ENCODE peak calls at places on chromosome 12, in six cellular contexts. Y is SK-N-SH, M is HepG2, E is K562, H is H1, D is GM12878. W is an unnamed sample.

GRCh38 chr12:45986646-45987338 is 3.6 kb downstream of the SCAF11 start:
- DNase-seq in D (no peak), H (no peak), Y (no peak), E (no peak), M (no peak), W (no peak)

GRCh38 chr12:754871-755562 is 2.6 kb downstream of the WNK1 start:
- DNase-seq in H (no peak), E (peak), M (peak), Y (peak), D (no peak), W (no peak)

GRCh38 chr12:60071759-60072191 is 475.9 kb downstream of the SLC16A7 start:
- DNase-seq in H (no peak), E (no peak), D (no peak), Y (no peak), M (no peak), W (no peak)

GRCh38 chr12:104582739-104583138 is 126.0 kb downstream of the CHST11 start:
- DNase-seq in E (no peak), M (no peak), Y (no peak), D (peak), H (no peak), W (no peak)

GRCh38 chr12:114952573-114953196 is 268.7 kb upstream of the TBX3 start:
- DNase-seq in Y (no peak), H (no peak), M (no peak), E (no peak), D (no peak), W (no peak)

GRCh38 chr12:98618952-98619351 is 25.5 kb downstream of the SLC25A3 start:
- DNase-seq in E (no peak), M (no peak), H (no peak), D (no peak), Y (no peak), W (no peak)

GRCh38 chr12:120710805-120711296 is 593 bp downstream of the UNC119B start:
- DNase-seq in H (peak), E (peak), D (no peak), M (no peak), Y (peak), W (no peak)

GRCh38 chr12:9673404-9674225 is 4.1 kb downstream of the CLEC2D start:
- DNase-seq in M (peak), E (peak), D (no peak), Y (peak), H (no peak), W (peak)

GRCh38 chr12:62683724-62684501 is 217.3 kb downstream of the MON2 start:
- DNase-seq in M (no peak), H (no peak), E (no peak), Y (peak), D (no peak), W (no peak)

GRCh38 chr12:130775953-130776856 is 60.1 kb upstream of the RIMBP2 start:
- DNase-seq in M (peak), Y (no peak), E (peak), H (peak), D (no peak), W (peak)

GRCh38 chr12:121190523-121191031 is 19.4 kb upstream of the P2RX4 start:
- DNase-seq in Y (no peak), E (no peak), D (no peak), M (no peak), H (no peak), W (no peak)

GRCh38 chr12:27185234-27186045 is 58.6 kb upstream of the STK38L start:
- DNase-seq in M (no peak), E (no peak), Y (no peak), H (no peak), D (peak), W (no peak)

GRCh38 chr12:92471551-92471950 is 231.2 kb upstream of the PLEKHG7 start:
- DNase-seq in H (no peak), D (no peak), E (no peak), M (no peak), Y (no peak), W (no peak)

GRCh38 chr12:132428872-132429121 is 61.2 kb upstream of the FBRSL1 start:
- DNase-seq in H (no peak), D (no peak), M (peak), E (no peak), Y (no peak), W (no peak)

GRCh38 chr12:91381309-91381804 is 198.7 kb upstream of the DCN start:
- DNase-seq in Y (peak), M (no peak), E (no peak), H (peak), D (peak), W (no peak)

GRCh38 chr12:67921286-67921685 is 68.0 kb upstream of the IFNG-AS1 start:
- DNase-seq in E (no peak), Y (no peak), M (no peak), D (no peak), H (no peak), W (no peak)

GRCh38 chr12:62438098-62438692 is 28.4 kb upstream of the MON2 start:
- DNase-seq in M (peak), E (peak), D (peak), Y (peak), H (peak), W (peak)

GRCh38 chr12:110846615-110847566 is at the start of gene CCDC63:
- DNase-seq in D (no peak), Y (peak), E (peak), M (peak), H (peak), W (peak)

GRCh38 chr12:44674866-44675265 is 201.2 kb downstream of the NELL2 start:
- DNase-seq in Y (no peak), M (no peak), D (no peak), H (no peak), E (no peak), W (no peak)

GRCh38 chr12:79331870-79332269 is 358.9 kb downstream of the PAWR start:
- DNase-seq in Y (no peak), D (no peak), E (no peak), M (no peak), H (no peak), W (no peak)

GRCh38 chr12:84463756-84464495 is 448.7 kb downstream of the SLC6A15 start:
- DNase-seq in Y (peak), E (no peak), M (no peak), H (no peak), D (no peak), W (no peak)

GRCh38 chr12:11944321-11944720 is 126.4 kb upstream of the BCL2L14 start:
- DNase-seq in M (no peak), Y (no peak), H (no peak), D (no peak), E (no peak), W (no peak)

GRCh38 chr12:91620949-91621348 is 438.3 kb upstream of the DCN start:
- DNase-seq in Y (no peak), E (no peak), D (no peak), M (no peak), H (no peak), W (no peak)

GRCh38 chr12:26791328-26791791 is 41.6 kb downstream of the ITPR2 start:
- DNase-seq in M (no peak), E (no peak), D (peak), H (no peak), Y (no peak), W (no peak)

GRCh38 chr12:51901121-51901812 is 6.0 kb upstream of the ACVRL1 start:
- DNase-seq in E (no peak), Y (peak), M (no peak), D (no peak), H (no peak), W (no peak)

GRCh38 chr12:3200032-3200617 is 122.9 kb downstream of the TSPAN9 start:
- DNase-seq in E (no peak), H (peak), M (no peak), Y (peak), D (no peak), W (no peak)

GRCh38 chr12:9108504-9109212 is 7.1 kb downstream of the A2M start:
- DNase-seq in E (no peak), Y (no peak), D (no peak), H (no peak), M (no peak), W (no peak)

GRCh38 chr12:38664661-38665269 is 240.6 kb downstream of the CPNE8 start:
- DNase-seq in Y (peak), M (peak), E (no peak), H (no peak), D (peak), W (peak)

GRCh38 chr12:100473716-100474150 is at the start of gene NR1H4:
- DNase-seq in E (no peak), M (peak), H (no peak), D (no peak), Y (no peak), W (no peak)

GRCh38 chr12:120496353-120497340 is 734 bp downstream of the DYNLL1 start:
- DNase-seq in D (no peak), Y (peak), M (no peak), H (peak), E (peak), W (no peak)

GRCh38 chr12:868722-869121 is 80.8 kb downstream of the RAD52 start:
- DNase-seq in H (no peak), D (no peak), E (peak), M (no peak), Y (peak), W (no peak)

GRCh38 chr12:108115123-108115745 is 13.9 kb upstream of the WSCD2 start:
- DNase-seq in H (no peak), E (peak), M (no peak), Y (peak), D (no peak), W (no peak)

GRCh38 chr12:6688543-6688999 is 604 bp downstream of the ZNF384 start:
- DNase-seq in H (no peak), D (peak), M (no peak), E (no peak), Y (peak), W (no peak)

DNA sequence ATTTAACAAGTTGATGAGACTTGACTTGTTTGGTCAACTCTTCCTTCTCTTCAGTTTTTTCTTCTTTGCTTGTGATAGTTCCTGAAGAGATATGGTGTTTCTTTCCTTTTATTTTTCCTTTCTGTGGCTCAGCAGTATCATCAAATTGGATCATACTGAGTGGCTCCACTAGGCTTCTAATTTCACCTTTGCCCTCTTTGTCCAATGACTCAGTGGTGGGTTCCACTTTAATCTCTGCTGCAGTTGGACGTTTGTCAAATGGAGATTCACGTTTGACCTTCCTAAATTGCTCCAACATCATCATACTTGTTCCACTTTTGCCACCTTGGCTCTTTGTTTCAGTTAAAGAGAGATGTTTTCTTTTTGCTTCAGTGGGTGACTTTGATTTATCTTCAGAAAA is 41.5 kb downstream of the FAM186A start:
- DNase-seq in M (no peak), H (no peak), D (no peak), E (no peak), Y (no peak), W (no peak)
- H2AFZ ChIP-seq in M (no peak), H (no peak), D (no peak), E (no peak), Y (peak), W (no peak)

GRCh38 chr12:53543539-53543938 is 36.3 kb upstream of the NPFF start:
- DNase-seq in H (peak), M (peak), D (peak), E (peak), Y (peak), W (peak)

GRCh38 chr12:53538209-53538689 is 31.0 kb upstream of the NPFF start:
- DNase-seq in Y (no peak), H (no peak), E (no peak), M (peak), D (no peak), W (no peak)

GRCh38 chr12:53536962-53537361 is 29.7 kb upstream of the NPFF start:
- DNase-seq in M (no peak), E (no peak), D (no peak), Y (no peak), H (no peak), W (no peak)

DNA sequence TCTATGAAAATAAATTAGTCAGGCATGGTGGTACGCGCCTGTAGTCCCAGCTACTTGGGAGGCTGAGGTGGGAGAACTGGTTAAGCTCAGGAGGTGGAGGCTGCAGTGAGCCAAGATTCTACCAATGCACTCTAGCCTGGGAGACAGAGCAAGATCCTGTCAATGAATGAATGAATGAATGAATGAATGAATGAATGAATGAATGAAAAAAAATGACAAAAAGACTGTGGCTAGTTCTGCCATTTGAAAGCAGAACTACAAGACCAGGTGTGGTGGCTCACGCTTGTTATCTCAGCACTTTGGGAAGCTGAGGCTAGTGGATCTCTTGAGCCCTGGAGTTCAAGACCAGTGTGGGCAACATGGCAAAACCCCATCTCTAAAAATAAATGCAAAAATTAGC is 32.2 kb upstream of the NPFF start:
- DNase-seq in D (no peak), M (no peak), E (no peak), Y (no peak), H (no peak), W (no peak)
- TF ChIP-seq YY1 in D (no peak), M (no peak), E (no peak), Y (no peak), H (no peak), W (no peak)

GRCh38 chr12:96526110-96526509 is 36.7 kb downstream of the CFAP54 start:
- DNase-seq in H (no peak), M (no peak), Y (no peak), D (no peak), E (no peak), W (no peak)
- H2AFZ ChIP-seq in H (no peak), M (no peak), Y (no peak), D (peak), E (no peak), W (no peak)

DNA sequence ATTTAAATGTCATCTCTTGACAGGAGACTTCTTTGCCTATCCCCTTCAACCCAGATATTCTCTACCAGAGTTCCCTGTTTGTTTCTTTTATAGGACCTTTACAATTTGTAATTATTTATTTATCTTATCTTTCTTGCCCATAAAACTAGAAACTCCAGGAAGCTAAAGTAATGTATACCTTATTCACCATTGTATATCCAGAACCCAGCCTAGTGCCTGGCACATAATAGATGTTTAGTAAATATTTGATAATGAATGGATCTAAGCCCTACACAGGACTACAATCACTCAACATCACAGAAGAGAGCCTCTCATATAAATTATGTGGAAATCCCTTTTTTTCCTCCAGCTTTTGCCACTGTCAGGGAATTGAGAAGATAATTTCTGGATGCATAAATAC is 125.6 kb upstream of the CNOT2 start:
- DNase-seq in D (no peak), E (no peak), H (no peak), Y (no peak), M (no peak), W (no peak)
- TF ChIP-seq YY1 in D (no peak), E (no peak), H (no peak), Y (no peak), M (no peak), W (no peak)

GRCh38 chr12:48572326-48572725 is 2.5 kb upstream of the LALBA start:
- DNase-seq in M (no peak), D (no peak), Y (no peak), H (no peak), E (no peak), W (no peak)
- H2AFZ ChIP-seq in M (no peak), D (no peak), Y (peak), H (no peak), E (peak), W (no peak)

GRCh38 chr12:55935742-55936151 is 4.8 kb downstream of the DGKA start:
- DNase-seq in M (no peak), H (no peak), Y (no peak), E (no peak), D (no peak), W (no peak)
- TF ChIP-seq YY1 in M (no peak), H (no peak), Y (no peak), E (no peak), D (no peak), W (no peak)

DNA sequence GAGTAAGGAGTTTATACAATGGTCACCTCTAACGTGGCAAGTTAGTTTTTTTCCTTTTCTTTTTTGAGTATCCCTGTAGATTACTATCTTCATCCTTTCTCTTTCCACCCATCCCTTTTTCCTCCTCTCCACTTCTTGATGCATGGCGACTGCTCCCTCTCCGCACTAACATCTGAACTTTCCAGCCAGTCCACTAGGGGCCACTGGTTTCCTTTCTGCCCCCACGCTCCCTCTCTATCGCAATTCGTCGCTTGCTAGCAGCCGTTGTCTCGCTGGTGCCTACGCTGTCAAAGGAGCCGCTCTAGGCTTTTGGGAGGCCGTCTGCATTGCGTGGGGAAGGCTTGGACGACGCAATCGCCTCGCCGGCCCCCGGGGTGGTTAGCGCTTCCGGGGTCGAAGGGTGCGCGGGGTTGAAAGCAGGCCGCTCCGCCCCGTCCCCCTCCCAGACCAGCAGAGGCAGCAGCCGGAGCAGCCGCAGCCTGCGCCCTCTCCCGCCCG is at the start of gene PCBP2:
- DNase-seq in Y (peak), H (peak), M (peak), E (peak), D (peak), W (peak)
- H2AFZ ChIP-seq in Y (peak), H (no peak), M (no peak), E (peak), D (peak), W (no peak)

GRCh38 chr12:13179159-13180074 is 17.1 kb upstream of the EMP1 start:
- DNase-seq in M (no peak), E (no peak), Y (peak), H (peak), D (no peak), W (no peak)
- TF ChIP-seq YY1 in M (no peak), E (no peak), Y (no peak), H (no peak), D (no peak), W (no peak)

GRCh38 chr12:4270670-4271432 is 2.7 kb upstream of the CCND2 start:
- DNase-seq in Y (peak), H (peak), E (no peak), M (no peak), D (no peak), W (no peak)

GRCh38 chr12:4272976-4273650 is 449 bp upstream of the CCND2 start:
- DNase-seq in H (no peak), M (no peak), Y (no peak), E (no peak), D (no peak), W (no peak)

GRCh38 chr12:4273651-4274395 is at the start of gene CCND2:
- DNase-seq in Y (peak), D (peak), E (peak), M (no peak), H (peak), W (no peak)

GRCh38 chr12:4271433-4272013 is 2.0 kb upstream of the CCND2 start:
- DNase-seq in D (peak), H (peak), M (no peak), Y (peak), E (peak), W (no peak)

GRCh38 chr12:4272014-4272975 is 1.3 kb upstream of the CCND2 start:
- DNase-seq in M (no peak), H (peak), D (peak), Y (peak), E (peak), W (no peak)
- H2AFZ ChIP-seq in M (no peak), H (no peak), D (peak), Y (no peak), E (peak), W (peak)